ENCODE peak calls at places on chromosomes 1 and 21, in seven cellular contexts. One of them, this sample, is unnamed.

GRCh38 chr1:244964112-244964971 is 100.0 kb upstream of the HNRNPU start:
- DNase-seq in body of pancreas: peak; percentile 37
- DNase-seq in H1: no peak
- DNase-seq in HFFc6: peak; percentile 82
- DNase-seq in neural progenitor cell: peak; percentile 20
- DNase-seq in glutamatergic neuron: no peak
- DNase-seq in lower leg skin: no peak
- DNase-seq in this sample: peak; percentile 23

GRCh38 chr1:151583796-151584195 is 28.1 kb upstream of the SNX27 start:
- DNase-seq in body of pancreas: no peak
- DNase-seq in lower leg skin: no peak
- DNase-seq in HFFc6: no peak
- DNase-seq in H1: no peak
- DNase-seq in glutamatergic neuron: no peak
- DNase-seq in neural progenitor cell: no peak
- DNase-seq in this sample: no peak

GRCh38 chr1:197921235-197922069 is 4.3 kb downstream of the LHX9 start:
- DNase-seq in HFFc6: no peak
- DNase-seq in lower leg skin: peak; percentile 83
- DNase-seq in neural progenitor cell: peak; percentile 51
- DNase-seq in glutamatergic neuron: peak; percentile 35
- DNase-seq in H1: no peak
- DNase-seq in body of pancreas: no peak
- DNase-seq in this sample: no peak

GRCh38 chr21:45909238-45909785 is 72.3 kb upstream of the COL6A1 start:
- DNase-seq in neural progenitor cell: no peak
- DNase-seq in HFFc6: no peak
- DNase-seq in body of pancreas: no peak
- DNase-seq in glutamatergic neuron: no peak
- DNase-seq in lower leg skin: no peak
- DNase-seq in H1: no peak
- DNase-seq in this sample: no peak

GRCh38 chr1:17746920-17747319 is 8.2 kb upstream of the ACTL8 start:
- DNase-seq in HFFc6: no peak
- DNase-seq in neural progenitor cell: no peak
- DNase-seq in glutamatergic neuron: no peak
- DNase-seq in H1: no peak
- DNase-seq in lower leg skin: no peak
- DNase-seq in body of pancreas: no peak
- DNase-seq in this sample: no peak

GRCh38 chr1:80392529-80392928 is 1386.0 kb upstream of the ADGRL4 start:
- DNase-seq in glutamatergic neuron: no peak
- DNase-seq in body of pancreas: no peak
- DNase-seq in H1: no peak
- DNase-seq in lower leg skin: no peak
- DNase-seq in neural progenitor cell: no peak
- DNase-seq in HFFc6: no peak
- DNase-seq in this sample: no peak

GRCh38 chr1:1974834-1975233 is 28.8 kb downstream of the CFAP74 start:
- DNase-seq in glutamatergic neuron: no peak
- DNase-seq in lower leg skin: no peak
- DNase-seq in H1: no peak
- DNase-seq in HFFc6: no peak
- DNase-seq in neural progenitor cell: no peak
- DNase-seq in body of pancreas: no peak
- DNase-seq in this sample: no peak

GRCh38 chr1:8337776-8338525 is 20.0 kb downstream of the SLC45A1 start:
- DNase-seq in neural progenitor cell: no peak
- DNase-seq in lower leg skin: no peak
- DNase-seq in HFFc6: no peak
- DNase-seq in H1: no peak
- DNase-seq in body of pancreas: no peak
- DNase-seq in glutamatergic neuron: no peak
- DNase-seq in this sample: no peak

GRCh38 chr21:25561668-25562641 is 45.3 kb downstream of the MRPL39 start:
- DNase-seq in neural progenitor cell: peak; percentile 69
- DNase-seq in glutamatergic neuron: peak; percentile 62
- DNase-seq in H1: no peak
- DNase-seq in body of pancreas: peak; percentile 58
- DNase-seq in lower leg skin: peak; percentile 86
- DNase-seq in HFFc6: peak; percentile 65
- DNase-seq in this sample: peak; percentile 23

GRCh38 chr1:109948285-109948630 is 36.3 kb upstream of the AHCYL1 start:
- DNase-seq in H1: no peak
- DNase-seq in lower leg skin: no peak
- DNase-seq in body of pancreas: no peak
- DNase-seq in glutamatergic neuron: no peak
- DNase-seq in HFFc6: no peak
- DNase-seq in neural progenitor cell: no peak
- DNase-seq in this sample: no peak

GRCh38 chr1:221727146-221728036 is 14.5 kb downstream of the DUSP10 start:
- DNase-seq in body of pancreas: no peak
- DNase-seq in neural progenitor cell: no peak
- DNase-seq in H1: no peak
- DNase-seq in HFFc6: no peak
- DNase-seq in glutamatergic neuron: no peak
- DNase-seq in lower leg skin: no peak
- DNase-seq in this sample: no peak

GRCh38 chr1:162954824-162955223 is 93.8 kb upstream of the CCDC190 start:
- DNase-seq in HFFc6: no peak
- DNase-seq in H1: no peak
- DNase-seq in body of pancreas: no peak
- DNase-seq in neural progenitor cell: no peak
- DNase-seq in lower leg skin: no peak
- DNase-seq in glutamatergic neuron: no peak
- DNase-seq in this sample: no peak

GRCh38 chr1:46489169-46489637 is 433 bp upstream of the DMBX1 start:
- DNase-seq in H1: no peak
- DNase-seq in glutamatergic neuron: no peak
- DNase-seq in lower leg skin: no peak
- DNase-seq in HFFc6: no peak
- DNase-seq in body of pancreas: peak; percentile 36
- DNase-seq in neural progenitor cell: no peak
- DNase-seq in this sample: no peak

GRCh38 chr1:12525311-12526181 is 92.5 kb downstream of the DHRS3 start:
- DNase-seq in body of pancreas: peak; percentile 92
- DNase-seq in HFFc6: no peak
- DNase-seq in H1: no peak
- DNase-seq in neural progenitor cell: no peak
- DNase-seq in glutamatergic neuron: no peak
- DNase-seq in lower leg skin: peak; percentile 93
- DNase-seq in this sample: no peak

GRCh38 chr1:92882817-92883216 is 51.0 kb downstream of the RPL5 start:
- DNase-seq in neural progenitor cell: no peak
- DNase-seq in glutamatergic neuron: no peak
- DNase-seq in HFFc6: no peak
- DNase-seq in H1: no peak
- DNase-seq in lower leg skin: no peak
- DNase-seq in body of pancreas: no peak
- DNase-seq in this sample: no peak

GRCh38 chr1:182507685-182508084 is 57.7 kb downstream of the RGSL1 start:
- DNase-seq in body of pancreas: no peak
- DNase-seq in neural progenitor cell: no peak
- DNase-seq in HFFc6: no peak
- DNase-seq in glutamatergic neuron: no peak
- DNase-seq in H1: no peak
- DNase-seq in lower leg skin: no peak
- DNase-seq in this sample: no peak

GRCh38 chr1:31795801-31796621 is 19.8 kb downstream of the SPOCD1 start:
- DNase-seq in H1: no peak
- DNase-seq in body of pancreas: no peak
- DNase-seq in neural progenitor cell: no peak
- DNase-seq in HFFc6: peak; percentile 76
- DNase-seq in glutamatergic neuron: peak; percentile 7
- DNase-seq in lower leg skin: peak; percentile 81
- DNase-seq in this sample: no peak
- TF ChIP-seq CTCF in H1: no peak
- TF ChIP-seq CTCF in body of pancreas: no peak
- TF ChIP-seq CTCF in neural progenitor cell: no peak
- TF ChIP-seq CTCF in HFFc6: no peak
- TF ChIP-seq CTCF in glutamatergic neuron: no peak
- TF ChIP-seq CTCF in lower leg skin: no peak
- TF ChIP-seq CTCF in this sample: peak; percentile 3

DNA sequence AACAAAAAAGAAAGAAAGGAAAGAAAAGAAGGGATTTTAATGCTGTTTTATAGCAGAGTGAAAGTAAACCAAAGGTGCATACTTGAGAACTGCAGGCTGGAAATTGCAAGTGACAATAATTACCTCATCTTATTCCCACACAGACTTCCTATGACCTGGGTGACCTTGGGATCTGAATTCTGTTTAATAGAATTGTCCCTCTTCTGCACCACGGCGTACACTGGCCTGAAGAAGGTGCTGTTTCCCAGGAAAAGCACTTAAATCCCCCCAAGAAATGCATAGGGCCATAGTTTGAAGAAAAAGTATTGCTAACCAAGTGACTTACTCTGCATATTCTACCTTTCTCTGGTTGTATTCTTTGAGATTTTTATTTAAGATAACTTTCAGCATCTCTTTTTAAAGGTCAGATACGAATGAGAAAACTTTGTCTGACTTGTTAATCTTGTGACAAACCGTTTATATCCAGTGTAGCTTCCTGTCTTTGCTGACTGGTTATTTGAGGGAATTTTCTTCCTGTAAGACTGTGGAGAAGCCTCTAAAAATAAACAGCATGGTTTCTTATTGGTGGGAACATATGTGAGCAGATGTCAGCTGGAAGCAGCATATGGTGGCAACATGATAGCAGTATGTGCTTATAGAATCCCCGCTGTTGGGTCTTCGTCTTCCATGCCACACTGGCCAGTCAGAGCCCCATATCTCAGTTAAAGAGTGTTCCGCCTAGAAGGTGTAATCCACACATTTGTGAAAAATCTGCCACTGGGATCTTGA is 16.3 kb downstream of the TGFB2 start:
- DNase-seq in H1: no peak
- DNase-seq in lower leg skin: no peak
- DNase-seq in neural progenitor cell: peak; percentile 64
- DNase-seq in glutamatergic neuron: peak; percentile 36
- DNase-seq in HFFc6: peak; percentile 38
- DNase-seq in body of pancreas: no peak
- DNase-seq in this sample: no peak
- TF ChIP-seq CTCF in H1: peak; percentile 34
- TF ChIP-seq CTCF in lower leg skin: no peak
- TF ChIP-seq CTCF in neural progenitor cell: peak; percentile 87
- TF ChIP-seq CTCF in glutamatergic neuron: peak; percentile 6
- TF ChIP-seq CTCF in HFFc6: peak; percentile 80
- TF ChIP-seq CTCF in body of pancreas: peak; percentile 6
- TF ChIP-seq CTCF in this sample: peak; percentile 63

GRCh38 chr21:30257773-30258172 is 25.0 kb downstream of the KRTAP24-1 start:
- DNase-seq in glutamatergic neuron: no peak
- DNase-seq in body of pancreas: no peak
- DNase-seq in neural progenitor cell: peak; percentile 75
- DNase-seq in HFFc6: no peak
- DNase-seq in H1: no peak
- DNase-seq in lower leg skin: no peak
- DNase-seq in this sample: no peak
- TF ChIP-seq CTCF in glutamatergic neuron: peak; percentile 73
- TF ChIP-seq CTCF in body of pancreas: no peak
- TF ChIP-seq CTCF in neural progenitor cell: peak; percentile 61
- TF ChIP-seq CTCF in HFFc6: peak; percentile 23
- TF ChIP-seq CTCF in H1: peak; percentile 14
- TF ChIP-seq CTCF in lower leg skin: no peak
- TF ChIP-seq CTCF in this sample: no peak

GRCh38 chr1:53862507-53862906 is 24.4 kb upstream of the NDC1 start:
- DNase-seq in H1: no peak
- DNase-seq in glutamatergic neuron: peak; percentile 17
- DNase-seq in neural progenitor cell: no peak
- DNase-seq in HFFc6: no peak
- DNase-seq in body of pancreas: no peak
- DNase-seq in lower leg skin: no peak
- DNase-seq in this sample: no peak

GRCh38 chr1:53860967-53861411 is 22.9 kb upstream of the NDC1 start:
- DNase-seq in body of pancreas: peak; percentile 53
- DNase-seq in HFFc6: peak; percentile 38
- DNase-seq in lower leg skin: no peak
- DNase-seq in H1: no peak
- DNase-seq in neural progenitor cell: peak; percentile 82
- DNase-seq in glutamatergic neuron: peak; percentile 24
- DNase-seq in this sample: peak; percentile 15
- TF ChIP-seq CTCF in body of pancreas: peak; percentile 44
- TF ChIP-seq CTCF in HFFc6: peak; percentile 92
- TF ChIP-seq CTCF in lower leg skin: no peak
- TF ChIP-seq CTCF in H1: peak; percentile 46
- TF ChIP-seq CTCF in neural progenitor cell: peak; percentile 90
- TF ChIP-seq CTCF in glutamatergic neuron: peak; percentile 87
- TF ChIP-seq CTCF in this sample: peak; percentile 80

GRCh38 chr1:240942901-240943300 is 330.9 kb upstream of the GREM2 start:
- DNase-seq in glutamatergic neuron: no peak
- DNase-seq in H1: no peak
- DNase-seq in HFFc6: no peak
- DNase-seq in body of pancreas: no peak
- DNase-seq in lower leg skin: no peak
- DNase-seq in neural progenitor cell: no peak
- DNase-seq in this sample: no peak

GRCh38 chr1:240947438-240948224 is 335.7 kb upstream of the GREM2 start:
- DNase-seq in lower leg skin: no peak
- DNase-seq in H1: no peak
- DNase-seq in glutamatergic neuron: no peak
- DNase-seq in body of pancreas: no peak
- DNase-seq in neural progenitor cell: no peak
- DNase-seq in HFFc6: no peak
- DNase-seq in this sample: no peak

GRCh38 chr1:240941706-240942370 is 329.9 kb upstream of the GREM2 start:
- DNase-seq in body of pancreas: no peak
- DNase-seq in HFFc6: no peak
- DNase-seq in lower leg skin: no peak
- DNase-seq in neural progenitor cell: no peak
- DNase-seq in glutamatergic neuron: no peak
- DNase-seq in H1: no peak
- DNase-seq in this sample: no peak

GRCh38 chr1:240946926-240947325 is 335.0 kb upstream of the GREM2 start:
- DNase-seq in H1: no peak
- DNase-seq in neural progenitor cell: peak; percentile 56
- DNase-seq in body of pancreas: peak; percentile 18
- DNase-seq in lower leg skin: no peak
- DNase-seq in glutamatergic neuron: peak; percentile 20
- DNase-seq in HFFc6: peak; percentile 48
- DNase-seq in this sample: peak; percentile 23
- TF ChIP-seq CTCF in H1: peak; percentile 26
- TF ChIP-seq CTCF in neural progenitor cell: peak; percentile 48
- TF ChIP-seq CTCF in body of pancreas: peak; percentile 23
- TF ChIP-seq CTCF in lower leg skin: no peak
- TF ChIP-seq CTCF in glutamatergic neuron: peak; percentile 63
- TF ChIP-seq CTCF in HFFc6: peak; percentile 88
- TF ChIP-seq CTCF in this sample: peak; percentile 68

This sample was measured in AG09319.